ENCODE peak calls at places on chromosomes 11 and 22, in nine cellular contexts. One of them, this sample, is unnamed.

GRCh38 chr11:122440783-122441701 is 214.5 kb upstream of the UBASH3B start:
- DNase-seq in activated CD4-positive, alpha-beta T cell treated with anti-CD3 and anti-CD28 coated beads for 36 hours: no peak
- DNase-seq in T-cell: no peak
- DNase-seq in cardiac fibroblast: no peak
- DNase-seq in erythroblast: peak
- DNase-seq in NCI-H1694 treated with DMSO at 0.1 percent for 48 hours: no peak
- DNase-seq in GM12892: no peak
- DNase-seq in pancreas: no peak
- DNase-seq in NCI-H774: no peak
- DNase-seq in this sample: no peak

GRCh38 chr11:7196396-7197146 is 55.1 kb upstream of the SYT9 start:
- DNase-seq in activated CD4-positive, alpha-beta T cell treated with anti-CD3 and anti-CD28 coated beads for 36 hours: no peak
- DNase-seq in T-cell: no peak
- DNase-seq in cardiac fibroblast: no peak
- DNase-seq in erythroblast: no peak
- DNase-seq in NCI-H1694 treated with DMSO at 0.1 percent for 48 hours: no peak
- DNase-seq in GM12892: no peak
- DNase-seq in pancreas: no peak
- DNase-seq in NCI-H774: peak
- DNase-seq in this sample: no peak

GRCh38 chr11:32713496-32713895 is 81.0 kb downstream of the CCDC73 start:
- DNase-seq in activated CD4-positive, alpha-beta T cell treated with anti-CD3 and anti-CD28 coated beads for 36 hours: peak
- DNase-seq in T-cell: no peak
- DNase-seq in cardiac fibroblast: peak
- DNase-seq in erythroblast: no peak
- DNase-seq in NCI-H1694 treated with DMSO at 0.1 percent for 48 hours: peak
- DNase-seq in GM12892: no peak
- DNase-seq in pancreas: no peak
- DNase-seq in NCI-H774: no peak
- DNase-seq in this sample: no peak

GRCh38 chr22:19674129-19674928 is 40.0 kb upstream of the SEPTIN5 start:
- DNase-seq in activated CD4-positive, alpha-beta T cell treated with anti-CD3 and anti-CD28 coated beads for 36 hours: no peak
- DNase-seq in T-cell: no peak
- DNase-seq in cardiac fibroblast: no peak
- DNase-seq in erythroblast: no peak
- DNase-seq in NCI-H1694 treated with DMSO at 0.1 percent for 48 hours: no peak
- DNase-seq in GM12892: no peak
- DNase-seq in pancreas: no peak
- DNase-seq in NCI-H774: no peak
- DNase-seq in this sample: no peak

GRCh38 chr22:39970742-39971141 is 10.5 kb downstream of the TMA7B start:
- DNase-seq in activated CD4-positive, alpha-beta T cell treated with anti-CD3 and anti-CD28 coated beads for 36 hours: no peak
- DNase-seq in T-cell: no peak
- DNase-seq in cardiac fibroblast: no peak
- DNase-seq in erythroblast: no peak
- DNase-seq in NCI-H1694 treated with DMSO at 0.1 percent for 48 hours: no peak
- DNase-seq in GM12892: no peak
- DNase-seq in pancreas: no peak
- DNase-seq in NCI-H774: no peak
- DNase-seq in this sample: no peak

GRCh38 chr11:73274722-73275380 is 2.7 kb downstream of the P2RY6 start:
- DNase-seq in activated CD4-positive, alpha-beta T cell treated with anti-CD3 and anti-CD28 coated beads for 36 hours: no peak
- DNase-seq in T-cell: no peak
- DNase-seq in cardiac fibroblast: no peak
- DNase-seq in erythroblast: no peak
- DNase-seq in NCI-H1694 treated with DMSO at 0.1 percent for 48 hours: no peak
- DNase-seq in GM12892: no peak
- DNase-seq in pancreas: no peak
- DNase-seq in NCI-H774: no peak
- DNase-seq in this sample: no peak

GRCh38 chr11:125301301-125301700 is 136.8 kb downstream of the PKNOX2 start:
- DNase-seq in activated CD4-positive, alpha-beta T cell treated with anti-CD3 and anti-CD28 coated beads for 36 hours: no peak
- DNase-seq in T-cell: no peak
- DNase-seq in cardiac fibroblast: no peak
- DNase-seq in erythroblast: no peak
- DNase-seq in NCI-H1694 treated with DMSO at 0.1 percent for 48 hours: no peak
- DNase-seq in GM12892: no peak
- DNase-seq in pancreas: no peak
- DNase-seq in NCI-H774: no peak
- DNase-seq in this sample: no peak

GRCh38 chr11:119942583-119943338 is 195.2 kb downstream of the TRIM29 start:
- DNase-seq in activated CD4-positive, alpha-beta T cell treated with anti-CD3 and anti-CD28 coated beads for 36 hours: no peak
- DNase-seq in T-cell: no peak
- DNase-seq in cardiac fibroblast: no peak
- DNase-seq in erythroblast: no peak
- DNase-seq in NCI-H1694 treated with DMSO at 0.1 percent for 48 hours: no peak
- DNase-seq in GM12892: no peak
- DNase-seq in pancreas: no peak
- DNase-seq in NCI-H774: no peak
- DNase-seq in this sample: no peak

GRCh38 chr11:122486793-122487495 is 168.6 kb upstream of the UBASH3B start:
- DNase-seq in activated CD4-positive, alpha-beta T cell treated with anti-CD3 and anti-CD28 coated beads for 36 hours: no peak
- DNase-seq in T-cell: no peak
- DNase-seq in cardiac fibroblast: peak
- DNase-seq in erythroblast: no peak
- DNase-seq in NCI-H1694 treated with DMSO at 0.1 percent for 48 hours: no peak
- DNase-seq in GM12892: no peak
- DNase-seq in pancreas: no peak
- DNase-seq in NCI-H774: no peak
- DNase-seq in this sample: no peak

GRCh38 chr11:124277809-124278208 is 21.6 kb downstream of the OR8G5 start:
- DNase-seq in activated CD4-positive, alpha-beta T cell treated with anti-CD3 and anti-CD28 coated beads for 36 hours: no peak
- DNase-seq in T-cell: no peak
- DNase-seq in cardiac fibroblast: no peak
- DNase-seq in erythroblast: peak
- DNase-seq in NCI-H1694 treated with DMSO at 0.1 percent for 48 hours: peak
- DNase-seq in GM12892: no peak
- DNase-seq in pancreas: no peak
- DNase-seq in NCI-H774: peak
- DNase-seq in this sample: no peak

GRCh38 chr11:18567081-18567480 is 21.5 kb downstream of the UEVLD start:
- DNase-seq in activated CD4-positive, alpha-beta T cell treated with anti-CD3 and anti-CD28 coated beads for 36 hours: no peak
- DNase-seq in T-cell: no peak
- DNase-seq in cardiac fibroblast: peak
- DNase-seq in erythroblast: no peak
- DNase-seq in NCI-H1694 treated with DMSO at 0.1 percent for 48 hours: no peak
- DNase-seq in GM12892: no peak
- DNase-seq in pancreas: no peak
- DNase-seq in NCI-H774: no peak
- DNase-seq in this sample: no peak

GRCh38 chr11:85863855-85864254 is 8.7 kb downstream of the CCDC83 start:
- DNase-seq in activated CD4-positive, alpha-beta T cell treated with anti-CD3 and anti-CD28 coated beads for 36 hours: no peak
- DNase-seq in T-cell: no peak
- DNase-seq in cardiac fibroblast: no peak
- DNase-seq in erythroblast: no peak
- DNase-seq in NCI-H1694 treated with DMSO at 0.1 percent for 48 hours: no peak
- DNase-seq in GM12892: no peak
- DNase-seq in pancreas: no peak
- DNase-seq in NCI-H774: no peak
- DNase-seq in this sample: no peak

GRCh38 chr11:103397369-103397768 is 288.1 kb downstream of the DYNC2H1 start:
- DNase-seq in activated CD4-positive, alpha-beta T cell treated with anti-CD3 and anti-CD28 coated beads for 36 hours: no peak
- DNase-seq in T-cell: no peak
- DNase-seq in cardiac fibroblast: peak
- DNase-seq in erythroblast: no peak
- DNase-seq in NCI-H1694 treated with DMSO at 0.1 percent for 48 hours: no peak
- DNase-seq in GM12892: no peak
- DNase-seq in pancreas: no peak
- DNase-seq in NCI-H774: no peak
- DNase-seq in this sample: no peak

GRCh38 chr11:2783536-2784082 is 83.8 kb upstream of the KCNQ1OT1 start:
- DNase-seq in activated CD4-positive, alpha-beta T cell treated with anti-CD3 and anti-CD28 coated beads for 36 hours: no peak
- DNase-seq in T-cell: no peak
- DNase-seq in cardiac fibroblast: no peak
- DNase-seq in erythroblast: no peak
- DNase-seq in NCI-H1694 treated with DMSO at 0.1 percent for 48 hours: no peak
- DNase-seq in GM12892: no peak
- DNase-seq in pancreas: no peak
- DNase-seq in NCI-H774: no peak
- DNase-seq in this sample: no peak

This sample was measured in lung.